ENCODE peak calls at places on chromosome 22, in four cellular contexts. T is SW 1271; P is activated CD4-positive, alpha-beta T cell treated with anti-CD3 and anti-CD28 coated beads, Interleukin-2, amount 10 ng/mL, durations not matched to agents 7 days and 5 days; X is cardiac fibroblast. F is an unnamed sample.

GRCh38 chr22:49325531-49326395 is 501.9 kb downstream of the BRD1 start:
- DNase-seq in P (no peak), T (no peak), X (no peak), F (no peak)

GRCh38 chr22:20247010-20247505 is 21.1 kb downstream of the RTN4R start:
- DNase-seq in X (peak), T (no peak), P (no peak), F (no peak)

GRCh38 chr22:19709063-19709769 is 5.1 kb upstream of the SEPTIN5 start:
- DNase-seq in X (no peak), P (no peak), T (no peak), F (no peak)

GRCh38 chr22:39958916-39959639 is 1.1 kb upstream of the TMA7B start:
- DNase-seq in X (no peak), T (no peak), P (no peak), F (no peak)

GRCh38 chr22:50305658-50306566 is 1.5 kb downstream of the PLXNB2 start:
- DNase-seq in T (peak), X (peak), P (no peak), F (peak)

GRCh38 chr22:35540600-35541253 is at the start of gene RASD2:
- DNase-seq in T (peak), P (peak), X (no peak), F (no peak)

GRCh38 chr22:49208003-49208402 is 619.7 kb downstream of the BRD1 start:
- DNase-seq in X (no peak), P (no peak), T (no peak), F (no peak)

GRCh38 chr22:44309137-44309536 is 3.6 kb downstream of the SHISAL1 start:
- DNase-seq in P (no peak), X (peak), T (peak), F (peak)

GRCh38 chr22:27919943-27920755 is 1.1 kb upstream of the PITPNB start:
- DNase-seq in X (peak), P (no peak), T (peak), F (no peak)

GRCh38 chr22:26658671-26659478 is 1.5 kb downstream of the MIAT start:
- DNase-seq in X (peak), P (peak), T (peak), F (peak)

GRCh38 chr22:21861856-21862255 is 5.6 kb downstream of the MAPK1 start:
- DNase-seq in T (no peak), P (no peak), X (no peak), F (no peak)

GRCh38 chr22:19871023-19871844 is 16.6 kb upstream of the GNB1L start:
- DNase-seq in P (no peak), X (no peak), T (no peak), F (no peak)

GRCh38 chr22:47151490-47151889 is 389.0 kb downstream of the TBC1D22A start:
- DNase-seq in T (peak), X (peak), P (no peak), F (no peak)

GRCh38 chr22:24696551-24697001 is 77.9 kb downstream of the PIWIL3 start:
- DNase-seq in P (no peak), T (no peak), X (no peak), F (no peak)

GRCh38 chr22:49449811-49450386 is 377.8 kb downstream of the BRD1 start:
- DNase-seq in X (no peak), P (no peak), T (no peak), F (no peak)

F was measured in keratinocyte.